ENCODE peak calls at places on chromosomes 12 and 14, in six cellular contexts. One of them, this sample, is unnamed.

GRCh38 chr12:50732591-50732990 is 31.3 kb upstream of the ATF1 start:
- DNase-seq in body of pancreas: no peak
- DNase-seq in hepatocyte: no peak
- DNase-seq in Panc1: peak
- DNase-seq in pancreas: no peak
- DNase-seq in PC-3: peak
- DNase-seq in this sample: no peak

GRCh38 chr12:93243382-93243688 is 134.4 kb upstream of the NUDT4 start:
- DNase-seq in body of pancreas: no peak
- DNase-seq in hepatocyte: no peak
- DNase-seq in Panc1: no peak
- DNase-seq in pancreas: no peak
- DNase-seq in PC-3: no peak
- DNase-seq in this sample: no peak

GRCh38 chr12:69239286-69239921 is at the start of gene CPSF6:
- DNase-seq in body of pancreas: peak
- DNase-seq in hepatocyte: peak
- DNase-seq in Panc1: peak
- DNase-seq in pancreas: peak
- DNase-seq in PC-3: peak
- DNase-seq in this sample: peak

GRCh38 chr12:66269757-66270383 is 32.4 kb upstream of the HELB start:
- DNase-seq in body of pancreas: peak
- DNase-seq in hepatocyte: peak
- DNase-seq in Panc1: peak
- DNase-seq in pancreas: no peak
- DNase-seq in PC-3: peak
- DNase-seq in this sample: no peak

GRCh38 chr12:92503977-92504966 is 198.5 kb upstream of the PLEKHG7 start:
- DNase-seq in body of pancreas: peak
- DNase-seq in hepatocyte: peak
- DNase-seq in Panc1: no peak
- DNase-seq in pancreas: peak
- DNase-seq in PC-3: no peak
- DNase-seq in this sample: no peak

GRCh38 chr14:88005978-88006851 is 1.3 kb downstream of the GPR65 start:
- DNase-seq in body of pancreas: no peak
- DNase-seq in hepatocyte: no peak
- DNase-seq in Panc1: no peak
- DNase-seq in pancreas: no peak
- DNase-seq in PC-3: no peak
- DNase-seq in this sample: no peak

GRCh38 chr14:104865069-104865630 is at the start of gene CEP170B:
- DNase-seq in body of pancreas: peak
- DNase-seq in hepatocyte: peak
- DNase-seq in Panc1: no peak
- DNase-seq in pancreas: no peak
- DNase-seq in PC-3: peak
- DNase-seq in this sample: no peak

GRCh38 chr12:52050116-52050770 is 999 bp upstream of the NR4A1 start:
- DNase-seq in body of pancreas: peak
- DNase-seq in hepatocyte: peak
- DNase-seq in Panc1: no peak
- DNase-seq in pancreas: peak
- DNase-seq in PC-3: no peak
- DNase-seq in this sample: no peak

GRCh38 chr12:116087399-116087798 is 190.1 kb downstream of the MED13L start:
- DNase-seq in body of pancreas: no peak
- DNase-seq in hepatocyte: no peak
- DNase-seq in Panc1: no peak
- DNase-seq in pancreas: no peak
- DNase-seq in PC-3: no peak
- DNase-seq in this sample: no peak

GRCh38 chr12:95582230-95583058 is 31.2 kb upstream of the USP44 start:
- DNase-seq in body of pancreas: no peak
- DNase-seq in hepatocyte: peak
- DNase-seq in Panc1: no peak
- DNase-seq in pancreas: no peak
- DNase-seq in PC-3: peak
- DNase-seq in this sample: no peak

GRCh38 chr12:41250748-41251147 is 62.6 kb downstream of the PDZRN4 start:
- DNase-seq in body of pancreas: no peak
- DNase-seq in hepatocyte: no peak
- DNase-seq in Panc1: no peak
- DNase-seq in pancreas: no peak
- DNase-seq in PC-3: no peak
- DNase-seq in this sample: no peak

GRCh38 chr12:49133590-49133989 is 2.4 kb upstream of the TUBA1B start:
- DNase-seq in body of pancreas: no peak
- DNase-seq in hepatocyte: no peak
- DNase-seq in Panc1: no peak
- DNase-seq in pancreas: no peak
- DNase-seq in PC-3: no peak
- DNase-seq in this sample: no peak
- H3K4me3 ChIP-seq in body of pancreas: no peak
- H3K4me3 ChIP-seq in hepatocyte: no peak
- H3K4me3 ChIP-seq in Panc1: no peak
- H3K4me3 ChIP-seq in pancreas: no peak
- H3K4me3 ChIP-seq in PC-3: no peak
- H3K4me3 ChIP-seq in this sample: no peak

GRCh38 chr14:85415015-85415712 is 114.8 kb upstream of the FLRT2 start:
- DNase-seq in body of pancreas: peak
- DNase-seq in hepatocyte: peak
- DNase-seq in Panc1: peak
- DNase-seq in pancreas: no peak
- DNase-seq in PC-3: peak
- DNase-seq in this sample: peak
- H3K27ac ChIP-seq in body of pancreas: no peak
- H3K27ac ChIP-seq in hepatocyte: no peak
- H3K27ac ChIP-seq in Panc1: no peak
- H3K27ac ChIP-seq in pancreas: peak
- H3K27ac ChIP-seq in PC-3: peak
- H3K27ac ChIP-seq in this sample: no peak

DNA sequence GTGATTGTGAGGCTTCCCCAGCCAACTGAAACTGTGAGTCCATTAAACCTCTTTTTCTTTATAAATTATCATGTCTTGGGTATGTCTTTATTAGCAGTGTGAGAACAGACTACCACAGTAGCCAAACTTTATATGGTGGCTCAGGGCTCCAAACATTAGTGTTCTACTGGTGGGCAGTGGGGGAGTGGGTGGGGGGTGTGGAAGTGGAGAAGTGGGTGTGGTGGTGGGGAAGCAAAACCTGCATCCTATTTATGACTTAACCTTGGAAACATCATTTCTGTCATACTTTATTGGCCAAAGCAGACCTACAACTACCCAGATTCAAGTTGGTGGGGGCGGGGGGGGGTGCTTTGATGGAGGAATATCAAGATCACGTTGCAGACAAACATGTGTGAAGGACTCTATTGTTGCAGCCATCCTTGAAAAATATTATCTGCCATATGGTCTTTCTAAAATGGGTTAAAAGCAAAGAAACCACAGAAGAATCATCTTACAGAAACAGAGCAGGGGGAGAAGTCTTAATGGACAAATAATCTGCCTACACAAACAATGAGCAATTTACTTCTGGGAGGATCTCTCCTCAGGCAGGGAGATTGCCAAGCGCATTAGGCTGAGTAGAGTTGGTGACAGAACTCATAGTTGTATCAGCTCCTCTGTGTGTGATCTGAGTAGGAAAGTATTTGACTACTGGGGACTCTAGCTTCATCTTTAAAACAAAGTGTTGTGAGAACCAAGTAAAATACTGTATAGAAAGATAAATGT is 1.4 kb upstream of the PWP1 start:
- DNase-seq in body of pancreas: no peak
- DNase-seq in hepatocyte: no peak
- DNase-seq in Panc1: no peak
- DNase-seq in pancreas: no peak
- DNase-seq in PC-3: peak
- DNase-seq in this sample: no peak
- H3K4me3 ChIP-seq in body of pancreas: no peak
- H3K4me3 ChIP-seq in hepatocyte: no peak
- H3K4me3 ChIP-seq in Panc1: peak
- H3K4me3 ChIP-seq in pancreas: no peak
- H3K4me3 ChIP-seq in PC-3: peak
- H3K4me3 ChIP-seq in this sample: no peak

GRCh38 chr12:2959194-2959507 is at the start of gene TEAD4:
- DNase-seq in body of pancreas: peak
- DNase-seq in hepatocyte: peak
- DNase-seq in Panc1: no peak
- DNase-seq in pancreas: peak
- DNase-seq in PC-3: peak
- DNase-seq in this sample: no peak

GRCh38 chr12:2960432-2960956 is 1.3 kb downstream of the TEAD4 start:
- DNase-seq in body of pancreas: peak
- DNase-seq in hepatocyte: peak
- DNase-seq in Panc1: no peak
- DNase-seq in pancreas: no peak
- DNase-seq in PC-3: peak
- DNase-seq in this sample: no peak

GRCh38 chr12:2959508-2960431 is 573 bp downstream of the TEAD4 start:
- DNase-seq in body of pancreas: peak
- DNase-seq in hepatocyte: peak
- DNase-seq in Panc1: no peak
- DNase-seq in pancreas: peak
- DNase-seq in PC-3: peak
- DNase-seq in this sample: no peak

GRCh38 chr12:2957816-2958431 is 1.3 kb upstream of the TEAD4 start:
- DNase-seq in body of pancreas: no peak
- DNase-seq in hepatocyte: no peak
- DNase-seq in Panc1: no peak
- DNase-seq in pancreas: no peak
- DNase-seq in PC-3: no peak
- DNase-seq in this sample: no peak

DNA sequence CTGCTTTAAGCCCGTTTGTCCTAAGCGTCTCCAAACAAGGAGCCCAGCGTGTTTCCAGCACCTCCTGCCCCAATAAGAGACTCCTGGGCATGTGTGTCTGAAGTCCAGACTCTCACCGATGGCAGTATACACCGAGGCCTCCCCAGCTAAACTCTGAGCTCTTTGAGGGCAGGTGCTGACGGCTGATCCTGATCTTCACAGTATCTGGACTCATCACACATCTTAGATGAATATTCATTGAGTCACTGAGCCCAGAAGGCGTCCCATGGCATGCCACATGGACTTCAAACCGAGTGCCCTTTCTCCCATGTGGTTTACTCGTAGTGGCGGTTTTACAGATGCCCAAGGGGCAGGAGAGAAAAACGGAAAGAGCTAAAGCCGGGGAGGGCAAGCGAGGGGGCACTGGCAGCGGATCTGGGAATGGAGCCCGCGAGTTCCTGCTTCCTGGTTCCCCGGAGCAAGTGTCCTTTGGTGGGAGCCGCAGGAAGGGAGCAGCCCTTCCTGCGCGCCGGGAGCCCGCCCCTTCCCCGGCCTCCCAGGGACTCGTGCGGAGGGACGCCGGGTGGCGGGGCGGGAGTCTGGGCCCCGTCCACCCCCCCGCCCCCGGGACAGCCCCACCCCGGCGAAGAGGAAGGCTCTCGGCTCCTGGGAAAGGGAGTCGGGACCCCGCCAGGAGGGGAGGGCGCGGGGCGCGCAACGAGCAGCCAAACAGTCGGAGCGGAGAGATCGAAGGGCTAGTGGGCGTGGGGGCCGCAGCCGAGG is 584 bp upstream of the TEAD4 start:
- DNase-seq in body of pancreas: peak
- DNase-seq in hepatocyte: peak
- DNase-seq in Panc1: no peak
- DNase-seq in pancreas: peak
- DNase-seq in PC-3: peak
- DNase-seq in this sample: no peak
- H3K27ac ChIP-seq in body of pancreas: peak
- H3K27ac ChIP-seq in hepatocyte: peak
- H3K27ac ChIP-seq in Panc1: peak
- H3K27ac ChIP-seq in pancreas: peak
- H3K27ac ChIP-seq in PC-3: peak
- H3K27ac ChIP-seq in this sample: no peak

GRCh38 chr12:53222170-53223005 is 9.6 kb downstream of the RARG start:
- DNase-seq in body of pancreas: no peak
- DNase-seq in hepatocyte: no peak
- DNase-seq in Panc1: no peak
- DNase-seq in pancreas: peak
- DNase-seq in PC-3: no peak
- DNase-seq in this sample: no peak
- H3K4me3 ChIP-seq in body of pancreas: no peak
- H3K4me3 ChIP-seq in hepatocyte: peak
- H3K4me3 ChIP-seq in Panc1: peak
- H3K4me3 ChIP-seq in pancreas: no peak
- H3K4me3 ChIP-seq in PC-3: peak
- H3K4me3 ChIP-seq in this sample: no peak

This sample was measured in iPS DF 6.9.